ENCODE peak calls at places on chromosomes 5 and 9, in seven cellular contexts. One of them, this sample, is unnamed.

GRCh38 chr5:177346820-177347219 is 4.6 kb downstream of the LMAN2 start:
- DNase-seq in MM.1S: no peak
- DNase-seq in hippocampal formation: no peak
- DNase-seq in cardiac fibroblast: no peak
- DNase-seq in progenitor cell of endocrine pancreas: no peak
- DNase-seq in immature natural killer cell: no peak
- DNase-seq in endothelial cell: no peak
- DNase-seq in this sample: no peak

GRCh38 chr5:19002111-19002510 is 985.9 kb downstream of the CDH18 start:
- DNase-seq in endothelial cell: no peak
- DNase-seq in progenitor cell of endocrine pancreas: no peak
- DNase-seq in MM.1S: no peak
- DNase-seq in immature natural killer cell: no peak
- DNase-seq in cardiac fibroblast: no peak
- DNase-seq in hippocampal formation: no peak
- DNase-seq in this sample: no peak

GRCh38 chr5:141192110-141192725 is at the start of gene PCDHB10:
- DNase-seq in endothelial cell: peak; percentile 73
- DNase-seq in hippocampal formation: peak; percentile 3
- DNase-seq in cardiac fibroblast: peak; percentile 14
- DNase-seq in progenitor cell of endocrine pancreas: no peak
- DNase-seq in MM.1S: peak; percentile 59
- DNase-seq in immature natural killer cell: no peak
- DNase-seq in this sample: peak; percentile 34

GRCh38 chr5:171682801-171683200 is 102.8 kb upstream of the SMIM23 start:
- DNase-seq in hippocampal formation: no peak
- DNase-seq in MM.1S: no peak
- DNase-seq in progenitor cell of endocrine pancreas: no peak
- DNase-seq in endothelial cell: no peak
- DNase-seq in immature natural killer cell: no peak
- DNase-seq in cardiac fibroblast: no peak
- DNase-seq in this sample: no peak

GRCh38 chr9:407255-407654 is 192.6 kb downstream of the DOCK8 start:
- DNase-seq in hippocampal formation: peak; percentile 20
- DNase-seq in MM.1S: no peak
- DNase-seq in immature natural killer cell: no peak
- DNase-seq in endothelial cell: no peak
- DNase-seq in cardiac fibroblast: peak; percentile 17
- DNase-seq in progenitor cell of endocrine pancreas: no peak
- DNase-seq in this sample: no peak

GRCh38 chr5:14958196-14958595 is 86.6 kb upstream of the ANKH start:
- DNase-seq in progenitor cell of endocrine pancreas: no peak
- DNase-seq in cardiac fibroblast: peak; percentile 52
- DNase-seq in immature natural killer cell: no peak
- DNase-seq in hippocampal formation: no peak
- DNase-seq in MM.1S: no peak
- DNase-seq in endothelial cell: no peak
- DNase-seq in this sample: no peak

GRCh38 chr5:2916076-2916682 is 164.7 kb upstream of the IRX2 start:
- DNase-seq in progenitor cell of endocrine pancreas: no peak
- DNase-seq in hippocampal formation: no peak
- DNase-seq in cardiac fibroblast: no peak
- DNase-seq in endothelial cell: no peak
- DNase-seq in MM.1S: no peak
- DNase-seq in immature natural killer cell: no peak
- DNase-seq in this sample: no peak

GRCh38 chr5:122846051-122846567 is 696 bp downstream of the SNX24 start:
- DNase-seq in cardiac fibroblast: peak; percentile 53
- DNase-seq in endothelial cell: no peak
- DNase-seq in progenitor cell of endocrine pancreas: no peak
- DNase-seq in MM.1S: no peak
- DNase-seq in hippocampal formation: no peak
- DNase-seq in immature natural killer cell: no peak
- DNase-seq in this sample: peak; percentile 8

GRCh38 chr9:94866770-94867169 is 140.3 kb downstream of the AOPEP start:
- DNase-seq in progenitor cell of endocrine pancreas: no peak
- DNase-seq in endothelial cell: no peak
- DNase-seq in immature natural killer cell: no peak
- DNase-seq in MM.1S: no peak
- DNase-seq in cardiac fibroblast: no peak
- DNase-seq in hippocampal formation: no peak
- DNase-seq in this sample: no peak

GRCh38 chr5:6448141-6448491 is 543 bp upstream of the UBE2QL1 start:
- DNase-seq in MM.1S: no peak
- DNase-seq in cardiac fibroblast: no peak
- DNase-seq in hippocampal formation: no peak
- DNase-seq in progenitor cell of endocrine pancreas: no peak
- DNase-seq in immature natural killer cell: no peak
- DNase-seq in endothelial cell: no peak
- DNase-seq in this sample: no peak

GRCh38 chr5:151123897-151124751 is 33.5 kb downstream of the ANXA6 start:
- DNase-seq in progenitor cell of endocrine pancreas: no peak
- DNase-seq in immature natural killer cell: no peak
- DNase-seq in hippocampal formation: no peak
- DNase-seq in endothelial cell: no peak
- DNase-seq in MM.1S: no peak
- DNase-seq in cardiac fibroblast: peak; percentile 25
- DNase-seq in this sample: peak; percentile 29

GRCh38 chr5:96316017-96316416 is 117.0 kb downstream of the PCSK1 start:
- DNase-seq in endothelial cell: no peak
- DNase-seq in hippocampal formation: no peak
- DNase-seq in immature natural killer cell: no peak
- DNase-seq in MM.1S: no peak
- DNase-seq in cardiac fibroblast: no peak
- DNase-seq in progenitor cell of endocrine pancreas: no peak
- DNase-seq in this sample: no peak

GRCh38 chr9:1007312-1007711 is 30.9 kb downstream of the DMRT3 start:
- DNase-seq in cardiac fibroblast: no peak
- DNase-seq in MM.1S: peak; percentile 39
- DNase-seq in immature natural killer cell: no peak
- DNase-seq in endothelial cell: no peak
- DNase-seq in hippocampal formation: no peak
- DNase-seq in progenitor cell of endocrine pancreas: no peak
- DNase-seq in this sample: no peak

GRCh38 chr9:134010774-134011173 is 14.5 kb upstream of the BRD3OS start:
- DNase-seq in hippocampal formation: no peak
- DNase-seq in cardiac fibroblast: peak; percentile 26
- DNase-seq in progenitor cell of endocrine pancreas: no peak
- DNase-seq in MM.1S: no peak
- DNase-seq in endothelial cell: no peak
- DNase-seq in immature natural killer cell: no peak
- DNase-seq in this sample: peak; percentile 32

GRCh38 chr5:31054436-31054835 is 139.1 kb upstream of the CDH6 start:
- DNase-seq in endothelial cell: no peak
- DNase-seq in progenitor cell of endocrine pancreas: no peak
- DNase-seq in cardiac fibroblast: no peak
- DNase-seq in MM.1S: no peak
- DNase-seq in immature natural killer cell: no peak
- DNase-seq in hippocampal formation: no peak
- DNase-seq in this sample: no peak

GRCh38 chr5:73135429-73136276 is 15.3 kb downstream of the TMEM171 start:
- DNase-seq in MM.1S: peak; percentile 16
- DNase-seq in progenitor cell of endocrine pancreas: no peak
- DNase-seq in immature natural killer cell: no peak
- DNase-seq in cardiac fibroblast: peak; percentile 32
- DNase-seq in hippocampal formation: no peak
- DNase-seq in endothelial cell: no peak
- DNase-seq in this sample: no peak

GRCh38 chr5:100828071-100828689 is 74.9 kb downstream of the ST8SIA4 start:
- DNase-seq in hippocampal formation: no peak
- DNase-seq in cardiac fibroblast: no peak
- DNase-seq in MM.1S: no peak
- DNase-seq in immature natural killer cell: no peak
- DNase-seq in endothelial cell: no peak
- DNase-seq in progenitor cell of endocrine pancreas: no peak
- DNase-seq in this sample: peak; percentile 66

GRCh38 chr9:97983524-97984187 is 515 bp downstream of the ANP32B start:
- DNase-seq in cardiac fibroblast: peak; percentile 45
- DNase-seq in progenitor cell of endocrine pancreas: peak; percentile 30
- DNase-seq in immature natural killer cell: peak; percentile 63
- DNase-seq in MM.1S: peak; percentile 62
- DNase-seq in endothelial cell: peak; percentile 48
- DNase-seq in hippocampal formation: peak; percentile 30
- DNase-seq in this sample: peak; percentile 43

GRCh38 chr9:90964101-90965020 is 162.7 kb downstream of the SYK start:
- DNase-seq in endothelial cell: no peak
- DNase-seq in cardiac fibroblast: peak; percentile 19
- DNase-seq in MM.1S: peak; percentile 5
- DNase-seq in hippocampal formation: no peak
- DNase-seq in progenitor cell of endocrine pancreas: no peak
- DNase-seq in immature natural killer cell: no peak
- DNase-seq in this sample: no peak

GRCh38 chr9:3251309-3251708 is 274.5 kb downstream of the RFX3 start:
- DNase-seq in immature natural killer cell: no peak
- DNase-seq in MM.1S: no peak
- DNase-seq in hippocampal formation: no peak
- DNase-seq in progenitor cell of endocrine pancreas: no peak
- DNase-seq in cardiac fibroblast: no peak
- DNase-seq in endothelial cell: no peak
- DNase-seq in this sample: no peak

GRCh38 chr9:306907-307306 is 92.2 kb downstream of the DOCK8 start:
- DNase-seq in cardiac fibroblast: no peak
- DNase-seq in immature natural killer cell: peak; percentile 45
- DNase-seq in hippocampal formation: no peak
- DNase-seq in endothelial cell: peak; percentile 28
- DNase-seq in progenitor cell of endocrine pancreas: no peak
- DNase-seq in MM.1S: peak; percentile 37
- DNase-seq in this sample: peak; percentile 25

GRCh38 chr5:171300358-171300757 is 8.7 kb upstream of the TLX3 start:
- DNase-seq in cardiac fibroblast: no peak
- DNase-seq in hippocampal formation: no peak
- DNase-seq in progenitor cell of endocrine pancreas: no peak
- DNase-seq in MM.1S: no peak
- DNase-seq in immature natural killer cell: no peak
- DNase-seq in endothelial cell: no peak
- DNase-seq in this sample: no peak

GRCh38 chr9:82891321-82891720 is 171.6 kb downstream of the RASEF start:
- DNase-seq in MM.1S: no peak
- DNase-seq in hippocampal formation: no peak
- DNase-seq in cardiac fibroblast: no peak
- DNase-seq in immature natural killer cell: no peak
- DNase-seq in endothelial cell: no peak
- DNase-seq in progenitor cell of endocrine pancreas: no peak
- DNase-seq in this sample: no peak

GRCh38 chr5:175885813-175886212 is 14.4 kb downstream of the CPLX2 start:
- DNase-seq in immature natural killer cell: no peak
- DNase-seq in endothelial cell: no peak
- DNase-seq in MM.1S: no peak
- DNase-seq in cardiac fibroblast: peak; percentile 3
- DNase-seq in hippocampal formation: no peak
- DNase-seq in progenitor cell of endocrine pancreas: no peak
- DNase-seq in this sample: no peak

GRCh38 chr5:103919526-103919925 is 356.9 kb upstream of the NUDT12 start:
- DNase-seq in immature natural killer cell: no peak
- DNase-seq in progenitor cell of endocrine pancreas: no peak
- DNase-seq in MM.1S: no peak
- DNase-seq in endothelial cell: no peak
- DNase-seq in cardiac fibroblast: no peak
- DNase-seq in hippocampal formation: no peak
- DNase-seq in this sample: no peak

GRCh38 chr5:53607896-53608295 is 47.5 kb downstream of the NDUFS4 start:
- DNase-seq in hippocampal formation: no peak
- DNase-seq in MM.1S: no peak
- DNase-seq in immature natural killer cell: no peak
- DNase-seq in cardiac fibroblast: peak; percentile 45
- DNase-seq in progenitor cell of endocrine pancreas: no peak
- DNase-seq in endothelial cell: no peak
- DNase-seq in this sample: no peak

GRCh38 chr9:34463098-34463900 is 4.7 kb downstream of the DNAI1 start:
- DNase-seq in MM.1S: no peak
- DNase-seq in progenitor cell of endocrine pancreas: no peak
- DNase-seq in cardiac fibroblast: peak; percentile 55
- DNase-seq in endothelial cell: no peak
- DNase-seq in immature natural killer cell: no peak
- DNase-seq in hippocampal formation: no peak
- DNase-seq in this sample: no peak

GRCh38 chr9:117278656-117279055 is 136.2 kb downstream of the ASTN2 start:
- DNase-seq in progenitor cell of endocrine pancreas: no peak
- DNase-seq in cardiac fibroblast: no peak
- DNase-seq in hippocampal formation: no peak
- DNase-seq in immature natural killer cell: no peak
- DNase-seq in MM.1S: no peak
- DNase-seq in endothelial cell: no peak
- DNase-seq in this sample: no peak

GRCh38 chr5:135222771-135223170 is 176.3 kb downstream of the MACROH2A1 start:
- DNase-seq in hippocampal formation: no peak
- DNase-seq in progenitor cell of endocrine pancreas: no peak
- DNase-seq in endothelial cell: no peak
- DNase-seq in cardiac fibroblast: no peak
- DNase-seq in immature natural killer cell: no peak
- DNase-seq in MM.1S: no peak
- DNase-seq in this sample: no peak

GRCh38 chr9:21450733-21451394 is 10.6 kb downstream of the IFNA1 start:
- DNase-seq in progenitor cell of endocrine pancreas: no peak
- DNase-seq in endothelial cell: no peak
- DNase-seq in hippocampal formation: no peak
- DNase-seq in cardiac fibroblast: peak; percentile 56
- DNase-seq in immature natural killer cell: no peak
- DNase-seq in MM.1S: no peak
- DNase-seq in this sample: no peak

GRCh38 chr5:86684222-86684621 is 66.5 kb downstream of the COX7C start:
- DNase-seq in hippocampal formation: no peak
- DNase-seq in progenitor cell of endocrine pancreas: no peak
- DNase-seq in cardiac fibroblast: no peak
- DNase-seq in MM.1S: no peak
- DNase-seq in endothelial cell: no peak
- DNase-seq in immature natural killer cell: no peak
- DNase-seq in this sample: no peak

GRCh38 chr5:64166201-64166959 is 737 bp downstream of the RNF180 start:
- DNase-seq in immature natural killer cell: no peak
- DNase-seq in MM.1S: no peak
- DNase-seq in progenitor cell of endocrine pancreas: peak; percentile 12
- DNase-seq in cardiac fibroblast: no peak
- DNase-seq in hippocampal formation: no peak
- DNase-seq in endothelial cell: peak; percentile 21
- DNase-seq in this sample: peak; percentile 72

GRCh38 chr5:53350408-53350807 is 130.0 kb upstream of the FST start:
- DNase-seq in endothelial cell: no peak
- DNase-seq in cardiac fibroblast: peak; percentile 37
- DNase-seq in progenitor cell of endocrine pancreas: no peak
- DNase-seq in immature natural killer cell: no peak
- DNase-seq in MM.1S: no peak
- DNase-seq in hippocampal formation: no peak
- DNase-seq in this sample: no peak